ENCODE peak calls at places on chromosome 3, in seven cellular contexts. One of them, this sample, is unnamed.

GRCh38 chr3:50165388-50166308 is 10.5 kb downstream of the SEMA3F start:
- DNase-seq in NT2/D1: no peak
- DNase-seq in dorsolateral prefrontal cortex: peak; percentile 38
- DNase-seq in Daoy: no peak
- DNase-seq in WTC11: no peak
- DNase-seq in AML-193: no peak
- DNase-seq in NCI-H345: no peak
- DNase-seq in this sample: no peak

GRCh38 chr3:10290476-10291138 is 2.1 kb downstream of the GHRL start:
- DNase-seq in Daoy: no peak
- DNase-seq in AML-193: no peak
- DNase-seq in WTC11: no peak
- DNase-seq in NT2/D1: no peak
- DNase-seq in NCI-H345: no peak
- DNase-seq in dorsolateral prefrontal cortex: no peak
- DNase-seq in this sample: no peak

GRCh38 chr3:175346573-175347356 is 487.6 kb downstream of the NAALADL2 start:
- DNase-seq in Daoy: peak; percentile 91
- DNase-seq in AML-193: no peak
- DNase-seq in dorsolateral prefrontal cortex: no peak
- DNase-seq in NCI-H345: peak; percentile 71
- DNase-seq in WTC11: no peak
- DNase-seq in NT2/D1: no peak
- DNase-seq in this sample: no peak

GRCh38 chr3:74523811-74524210 is 90.6 kb downstream of the CNTN3 start:
- DNase-seq in Daoy: no peak
- DNase-seq in AML-193: no peak
- DNase-seq in NT2/D1: no peak
- DNase-seq in WTC11: no peak
- DNase-seq in dorsolateral prefrontal cortex: no peak
- DNase-seq in NCI-H345: no peak
- DNase-seq in this sample: no peak

GRCh38 chr3:27345493-27345892 is 23.7 kb downstream of the NEK10 start:
- DNase-seq in NT2/D1: no peak
- DNase-seq in Daoy: no peak
- DNase-seq in NCI-H345: no peak
- DNase-seq in WTC11: no peak
- DNase-seq in dorsolateral prefrontal cortex: no peak
- DNase-seq in AML-193: peak; percentile 36
- DNase-seq in this sample: no peak

GRCh38 chr3:179116816-179117215 is 31.3 kb upstream of the PIK3CA start:
- DNase-seq in WTC11: no peak
- DNase-seq in NCI-H345: no peak
- DNase-seq in NT2/D1: no peak
- DNase-seq in AML-193: no peak
- DNase-seq in Daoy: no peak
- DNase-seq in dorsolateral prefrontal cortex: no peak
- DNase-seq in this sample: no peak

GRCh38 chr3:76940181-76940770 is 99.6 kb upstream of the ROBO2 start:
- DNase-seq in NCI-H345: no peak
- DNase-seq in WTC11: no peak
- DNase-seq in AML-193: no peak
- DNase-seq in Daoy: no peak
- DNase-seq in dorsolateral prefrontal cortex: no peak
- DNase-seq in NT2/D1: no peak
- DNase-seq in this sample: no peak

GRCh38 chr3:150349314-150350097 is 58.6 kb upstream of the TSC22D2 start:
- DNase-seq in dorsolateral prefrontal cortex: peak; percentile 90
- DNase-seq in NT2/D1: no peak
- DNase-seq in AML-193: no peak
- DNase-seq in Daoy: peak; percentile 51
- DNase-seq in WTC11: no peak
- DNase-seq in NCI-H345: no peak
- DNase-seq in this sample: no peak

GRCh38 chr3:135249186-135249585 is 454.1 kb downstream of the EPHB1 start:
- DNase-seq in NT2/D1: no peak
- DNase-seq in dorsolateral prefrontal cortex: no peak
- DNase-seq in WTC11: no peak
- DNase-seq in Daoy: no peak
- DNase-seq in AML-193: no peak
- DNase-seq in NCI-H345: no peak
- DNase-seq in this sample: no peak